ENCODE peak calls at places on chromosome 2, in four cellular contexts. S, O, I and A are unnamed samples.

GRCh38 chr2:113977660-113978523 is 88.0 kb downstream of the ACTR3 start:
- DNase-seq in I (no peak), O (peak), S (peak), A (no peak)

GRCh38 chr2:239407112-239407511 is 6.3 kb upstream of the HDAC4 start:
- DNase-seq in S (no peak), O (no peak), I (peak), A (no peak)

GRCh38 chr2:241103176-241103595 is 1.1 kb upstream of the MTERF4 start:
- DNase-seq in I (no peak), S (no peak), O (no peak), A (no peak)

GRCh38 chr2:43265006-43265770 is 38.8 kb upstream of the ZFP36L2 start:
- DNase-seq in S (no peak), I (peak), O (no peak), A (no peak)

GRCh38 chr2:167335627-167336026 is 447.3 kb downstream of the XIRP2 start:
- DNase-seq in I (no peak), O (no peak), S (peak), A (no peak)

GRCh38 chr2:127675335-127676261 is at the start of gene LIMS2:
- DNase-seq in O (peak), I (peak), S (peak), A (no peak)

GRCh38 chr2:201413143-201413542 is 38.1 kb downstream of the TRAK2 start:
- DNase-seq in S (no peak), I (no peak), O (no peak), A (no peak)

GRCh38 chr2:1690056-1690775 is 54.1 kb downstream of the PXDN start:
- DNase-seq in I (no peak), S (no peak), O (no peak), A (no peak)

GRCh38 chr2:233459426-233459825 is 105.1 kb downstream of the DGKD start:
- DNase-seq in O (no peak), S (no peak), I (no peak), A (no peak)

GRCh38 chr2:3420076-3420848 is 40.8 kb downstream of the TRAPPC12 start:
- DNase-seq in O (no peak), S (no peak), I (no peak), A (no peak)

GRCh38 chr2:233381013-233381995 is 27.0 kb downstream of the DGKD start:
- DNase-seq in I (no peak), S (no peak), O (no peak), A (no peak)

GRCh38 chr2:5696351-5696740 is 4.2 kb downstream of the SOX11 start:
- DNase-seq in I (no peak), O (no peak), S (peak), A (no peak)

GRCh38 chr2:188974184-188974583 is at the start of gene COL3A1:
- DNase-seq in I (peak), O (peak), S (peak), A (no peak)

GRCh38 chr2:131039908-131040660 is 53.2 kb downstream of the FAM168B start:
- DNase-seq in S (peak), I (no peak), O (no peak), A (peak)

GRCh38 chr2:236857781-236858180 is 227.9 kb upstream of the COPS8 start:
- DNase-seq in I (no peak), O (no peak), S (no peak), A (no peak)

GRCh38 chr2:94881070-94881469 is 9.8 kb downstream of the TEKT4 start:
- DNase-seq in S (no peak), I (no peak), O (no peak), A (no peak)

GRCh38 chr2:30865218-30865617 is 58.0 kb upstream of the CAPN13 start:
- DNase-seq in S (no peak), I (no peak), O (no peak), A (no peak)
- H3K4me3 ChIP-seq in S (no peak), I (no peak), O (no peak), A (no peak)

GRCh38 chr2:203671876-203672275 is 34.6 kb upstream of the CD28 start:
- DNase-seq in I (no peak), O (no peak), S (no peak), A (no peak)
- H3K4me3 ChIP-seq in I (no peak), O (no peak), S (no peak), A (no peak)

GRCh38 chr2:54249629-54250028 is 6.4 kb downstream of the TSPYL6 start:
- DNase-seq in I (no peak), O (no peak), S (no peak), A (no peak)

GRCh38 chr2:54258171-54258570 is 2.1 kb upstream of the TSPYL6 start:
- DNase-seq in O (no peak), I (no peak), S (peak), A (no peak)

GRCh38 chr2:54256091-54256694 is at the start of gene TSPYL6:
- DNase-seq in S (no peak), I (no peak), O (no peak), A (no peak)

GRCh38 chr2:54255230-54256090 is 569 bp downstream of the TSPYL6 start:
- DNase-seq in S (no peak), I (no peak), O (no peak), A (no peak)

DNA sequence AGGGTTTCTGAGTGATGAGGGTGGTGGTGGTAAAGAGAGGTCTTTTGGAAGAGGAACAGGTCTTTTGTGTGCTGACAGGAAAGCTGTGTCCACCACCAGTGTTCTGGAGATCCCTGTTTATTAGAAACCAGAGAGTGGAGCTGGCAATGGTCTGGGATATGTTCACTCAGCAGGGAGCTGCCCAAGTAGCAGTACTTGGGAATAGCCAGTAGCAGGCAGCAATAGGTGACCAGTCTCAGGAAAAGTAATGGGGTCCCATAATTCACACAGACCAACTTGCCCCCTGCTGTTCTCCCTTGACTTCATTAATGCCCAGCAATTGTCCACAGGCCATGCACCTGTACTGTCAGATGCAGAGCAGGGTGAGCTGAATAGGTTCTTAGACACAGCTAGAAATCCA is 1.8 kb downstream of the TSPYL6 start:
- DNase-seq in S (no peak), O (no peak), I (no peak), A (no peak)
- H3K4me3 ChIP-seq in S (no peak), O (no peak), I (no peak), A (no peak)

DNA sequence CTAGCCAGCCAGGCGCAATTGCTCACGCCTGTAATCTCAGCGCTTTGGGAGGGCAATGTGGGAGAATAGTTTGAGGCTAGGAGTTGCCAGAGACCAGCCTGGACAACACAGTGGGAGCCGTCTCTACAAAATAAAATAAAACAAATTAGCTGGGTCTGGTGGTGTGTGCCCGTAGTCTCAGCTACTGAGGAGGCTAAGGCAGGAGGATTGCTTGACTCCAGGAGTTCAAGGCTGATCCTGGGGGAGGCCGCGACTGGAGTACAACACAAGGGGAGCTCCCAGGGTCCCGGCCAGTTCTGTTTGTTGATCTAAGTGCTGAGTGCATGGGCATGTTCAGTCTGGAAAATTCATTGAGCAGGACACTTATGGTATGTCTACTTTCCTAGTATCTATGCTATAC is 2.6 kb downstream of the ST3GAL5 start:
- DNase-seq in I (no peak), O (no peak), S (no peak), A (no peak)
- H3K4me3 ChIP-seq in I (no peak), O (no peak), S (no peak), A (no peak)

DNA sequence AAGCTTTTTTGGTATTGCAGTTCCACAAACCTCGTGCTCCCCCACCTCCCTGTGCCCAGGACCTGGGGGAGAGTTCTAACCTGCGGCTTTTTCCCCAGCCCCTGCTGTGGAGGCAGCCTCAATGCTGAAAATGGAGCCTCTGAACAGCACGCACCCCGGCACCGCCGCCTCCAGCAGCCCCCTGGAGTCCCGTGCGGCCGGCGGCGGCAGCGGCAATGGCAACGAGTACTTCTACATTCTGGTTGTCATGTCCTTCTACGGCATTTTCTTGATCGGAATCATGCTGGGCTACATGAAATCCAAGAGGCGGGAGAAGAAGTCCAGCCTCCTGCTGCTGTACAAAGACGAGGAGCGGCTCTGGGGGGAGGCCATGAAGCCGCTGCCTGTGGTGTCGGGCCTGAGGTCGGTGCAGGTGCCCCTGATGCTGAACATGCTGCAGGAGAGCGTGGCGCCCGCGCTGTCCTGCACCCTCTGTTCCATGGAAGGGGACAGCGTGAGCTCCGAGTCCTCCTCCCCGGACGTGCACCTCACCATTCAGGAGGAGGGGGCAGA is 796 bp downstream of the KCNE4 start:
- DNase-seq in I (peak), O (no peak), S (no peak), A (no peak)
- H3K4me3 ChIP-seq in I (peak), O (peak), S (peak), A (no peak)

GRCh38 chr2:30566675-30567074 is 119.6 kb downstream of the LCLAT1 start:
- DNase-seq in I (no peak), O (no peak), S (no peak), A (no peak)
- H3K4me3 ChIP-seq in I (peak), O (no peak), S (no peak), A (no peak)

DNA sequence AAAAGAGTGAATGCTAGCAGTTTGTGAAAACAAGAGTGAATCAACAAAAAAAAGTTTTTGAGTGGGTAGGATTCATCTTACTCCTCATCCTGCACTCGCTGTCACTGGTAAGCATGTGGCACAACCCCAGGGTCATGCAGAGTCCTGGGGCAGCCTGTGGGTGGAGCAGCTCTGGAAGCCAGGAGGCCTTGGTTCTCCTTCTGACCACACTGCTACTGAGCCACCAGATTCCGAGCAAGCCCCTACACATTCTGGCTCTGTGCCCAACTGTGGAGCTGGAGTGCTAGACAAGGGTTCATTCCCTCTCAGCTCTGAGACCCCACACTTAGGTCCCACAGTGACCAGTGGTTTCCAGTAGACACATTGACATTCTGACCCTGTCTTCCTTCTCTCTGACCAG is 670.6 kb downstream of the BCL11A start:
- DNase-seq in O (no peak), I (no peak), S (no peak), A (no peak)
- H3K4me3 ChIP-seq in O (no peak), I (no peak), S (no peak), A (no peak)

GRCh38 chr2:69424410-69424809 is 12.8 kb downstream of the NFU1 start:
- DNase-seq in I (no peak), S (no peak), O (no peak), A (no peak)
- H3K4me3 ChIP-seq in I (no peak), S (no peak), O (no peak), A (no peak)

GRCh38 chr2:73593676-73594075 is 48.5 kb downstream of the NAT8 start:
- DNase-seq in I (no peak), S (peak), O (no peak), A (no peak)

GRCh38 chr2:73582364-73582763 is 59.9 kb downstream of the NAT8 start:
- DNase-seq in O (no peak), I (no peak), S (no peak), A (no peak)

DNA sequence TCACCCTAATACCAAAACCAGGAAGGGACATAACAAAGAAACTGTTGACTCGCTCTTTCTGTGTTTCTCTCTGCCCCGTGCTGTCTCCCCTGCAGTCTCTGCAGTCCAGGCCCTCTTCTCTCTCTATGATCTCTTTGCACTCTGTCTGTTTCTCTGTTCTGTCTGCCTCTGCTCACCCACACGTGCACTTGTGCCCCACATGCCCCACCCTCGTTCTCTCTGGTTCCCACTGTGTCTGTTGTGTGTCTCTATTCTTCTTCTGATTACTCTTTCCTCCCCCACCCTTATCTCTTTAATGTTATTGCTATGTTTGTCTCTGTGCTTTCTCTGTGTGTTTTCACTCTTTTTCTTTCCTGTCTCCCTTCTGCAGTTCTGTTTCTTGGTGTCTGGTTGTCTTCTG is 54.0 kb downstream of the NAT8 start:
- DNase-seq in O (no peak), I (no peak), S (no peak), A (no peak)
- H3K4me3 ChIP-seq in O (no peak), I (no peak), S (no peak), A (no peak)